ENCODE peak calls at places on chromosomes 6 and 20, in four cellular contexts. I is brain microvascular endothelial cell, U is left lung, C is Caco-2. D is an unnamed sample.

GRCh38 chr6:160226118-160226541 is 32.5 kb downstream of the SLC22A2 start:
- DNase-seq in I (peak; percentile 53), U (no peak), C (no peak), D (no peak)

GRCh38 chr20:61161649-61162210 is 90.3 kb upstream of the CDH4 start:
- DNase-seq in I (no peak), C (no peak), U (no peak), D (no peak)

GRCh38 chr6:156597130-156597529 is 180.0 kb upstream of the ARID1B start:
- DNase-seq in U (no peak), C (no peak), I (no peak), D (no peak)

GRCh38 chr20:50710492-50711063 is 19.2 kb upstream of the RIPOR3 start:
- DNase-seq in I (no peak), C (peak; percentile 62), U (no peak), D (no peak)

GRCh38 chr20:43914697-43915208 is at the start of gene TOX2:
- DNase-seq in I (no peak), C (peak; percentile 43), U (no peak), D (no peak)

GRCh38 chr6:144477396-144477795 is 192.3 kb downstream of the UTRN start:
- DNase-seq in U (no peak), C (no peak), I (no peak), D (no peak)

GRCh38 chr20:49424536-49424935 is 57.9 kb downstream of the KCNB1 start:
- DNase-seq in I (no peak), U (no peak), C (no peak), D (no peak)

GRCh38 chr6:132669690-132670291 is 10.8 kb upstream of the TAAR1 start:
- DNase-seq in U (no peak), I (no peak), C (no peak), D (no peak)

GRCh38 chr20:6395695-6396094 is 272.9 kb upstream of the FERMT1 start:
- DNase-seq in C (no peak), I (peak; percentile 36), U (no peak), D (no peak)

GRCh38 chr6:130424704-130425103 is 58.9 kb downstream of the TMEM200A start:
- DNase-seq in I (no peak), C (no peak), U (no peak), D (no peak)

GRCh38 chr6:75202676-75203131 is 3.1 kb downstream of the COL12A1 start:
- DNase-seq in U (no peak), I (no peak), C (no peak), D (no peak)

GRCh38 chr6:111468329-111469012 is 14.5 kb downstream of the REV3L start:
- DNase-seq in C (no peak), U (no peak), I (peak; percentile 73), D (no peak)

GRCh38 chr6:88808381-88808780 is 155.0 kb downstream of the RNGTT start:
- DNase-seq in C (no peak), U (no peak), I (no peak), D (no peak)

GRCh38 chr6:44074383-44075136 is 52.7 kb downstream of the MRPL14 start:
- DNase-seq in I (peak; percentile 76), U (peak; percentile 90), C (peak; percentile 65), D (peak; percentile 83)

GRCh38 chr6:70312165-70312564 is 9.3 kb upstream of the COL9A1 start:
- DNase-seq in U (no peak), I (peak; percentile 77), C (no peak), D (no peak)

GRCh38 chr20:10551732-10552724 is 116.9 kb downstream of the SLX4IP start:
- DNase-seq in I (no peak), C (no peak), U (no peak), D (peak; percentile 57)

GRCh38 chr6:157891544-157892362 is 68.7 kb downstream of the SNX9 start:
- DNase-seq in I (no peak), U (no peak), C (no peak), D (no peak)

GRCh38 chr6:164039954-164040375 is 625.4 kb downstream of the QKI start:
- DNase-seq in C (no peak), I (no peak), U (peak; percentile 81), D (no peak)

DNA sequence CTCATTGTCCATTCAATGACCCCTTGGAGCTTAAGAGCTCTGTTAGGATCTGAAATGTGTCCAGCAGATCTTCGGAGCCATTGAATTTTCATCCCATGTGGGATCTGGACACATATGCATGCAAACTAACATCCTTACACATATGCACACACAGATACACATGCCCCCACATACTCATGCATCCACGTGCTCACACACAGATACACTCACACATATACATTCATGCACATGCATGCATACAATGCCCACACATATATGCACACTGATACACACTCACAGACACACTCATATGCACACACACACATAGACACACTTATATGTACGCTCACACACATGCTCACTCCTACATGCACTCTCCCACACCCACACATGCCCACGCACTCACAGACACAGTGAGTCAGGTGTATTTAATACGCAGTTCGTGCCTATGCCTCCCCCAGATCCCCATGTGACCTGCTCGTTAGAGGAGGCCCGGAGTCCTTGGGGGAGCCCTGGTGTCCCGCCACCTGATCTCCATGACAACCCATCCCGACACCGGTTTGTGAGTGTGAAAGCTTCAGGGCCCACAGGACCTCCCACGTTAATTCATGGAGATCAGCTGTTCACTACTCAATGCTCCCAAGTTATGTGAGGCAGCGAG is 121.9 kb upstream of the SULF2 start:
- DNase-seq in C (peak; percentile 38), U (no peak), I (no peak), D (no peak)
- H3K4me3 ChIP-seq in C (no peak overlapping the region), U (no peak overlapping the region), I (no peak overlapping the region), D (no peak overlapping the region)

DNA sequence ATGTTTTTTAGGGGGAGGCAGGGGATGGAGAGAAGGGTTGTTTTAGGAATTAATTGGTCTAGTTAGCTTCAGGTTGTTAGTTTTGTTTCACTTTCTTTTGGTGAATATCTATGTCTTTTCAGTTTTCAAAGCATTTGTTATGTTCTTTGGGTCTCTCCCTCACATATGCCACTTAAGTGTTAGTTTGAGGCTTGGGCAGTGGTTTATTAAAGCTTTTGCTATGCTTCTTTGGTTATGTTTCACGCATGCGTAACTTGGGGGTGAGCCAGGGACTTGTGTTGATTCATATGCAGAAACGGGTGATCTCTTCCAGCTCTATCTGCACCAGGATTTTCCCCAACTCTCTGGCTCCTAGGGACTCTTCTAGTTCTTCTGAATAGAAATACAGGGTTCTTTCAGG is 11.4 kb upstream of the MMS22L start:
- DNase-seq in U (no peak), C (no peak), I (peak; percentile 1), D (no peak)
- H3K4me3 ChIP-seq in U (no peak overlapping the region), C (no peak overlapping the region), I (no peak overlapping the region), D (no peak overlapping the region)

GRCh38 chr6:33007831-33008395 is 1.5 kb downstream of the HLA-DOA start:
- DNase-seq in I (no peak), U (no peak), C (no peak), D (no peak)
- H3K4me3 ChIP-seq in I (no peak overlapping the region), U (no peak overlapping the region), C (no peak overlapping the region), D (no peak overlapping the region)

DNA sequence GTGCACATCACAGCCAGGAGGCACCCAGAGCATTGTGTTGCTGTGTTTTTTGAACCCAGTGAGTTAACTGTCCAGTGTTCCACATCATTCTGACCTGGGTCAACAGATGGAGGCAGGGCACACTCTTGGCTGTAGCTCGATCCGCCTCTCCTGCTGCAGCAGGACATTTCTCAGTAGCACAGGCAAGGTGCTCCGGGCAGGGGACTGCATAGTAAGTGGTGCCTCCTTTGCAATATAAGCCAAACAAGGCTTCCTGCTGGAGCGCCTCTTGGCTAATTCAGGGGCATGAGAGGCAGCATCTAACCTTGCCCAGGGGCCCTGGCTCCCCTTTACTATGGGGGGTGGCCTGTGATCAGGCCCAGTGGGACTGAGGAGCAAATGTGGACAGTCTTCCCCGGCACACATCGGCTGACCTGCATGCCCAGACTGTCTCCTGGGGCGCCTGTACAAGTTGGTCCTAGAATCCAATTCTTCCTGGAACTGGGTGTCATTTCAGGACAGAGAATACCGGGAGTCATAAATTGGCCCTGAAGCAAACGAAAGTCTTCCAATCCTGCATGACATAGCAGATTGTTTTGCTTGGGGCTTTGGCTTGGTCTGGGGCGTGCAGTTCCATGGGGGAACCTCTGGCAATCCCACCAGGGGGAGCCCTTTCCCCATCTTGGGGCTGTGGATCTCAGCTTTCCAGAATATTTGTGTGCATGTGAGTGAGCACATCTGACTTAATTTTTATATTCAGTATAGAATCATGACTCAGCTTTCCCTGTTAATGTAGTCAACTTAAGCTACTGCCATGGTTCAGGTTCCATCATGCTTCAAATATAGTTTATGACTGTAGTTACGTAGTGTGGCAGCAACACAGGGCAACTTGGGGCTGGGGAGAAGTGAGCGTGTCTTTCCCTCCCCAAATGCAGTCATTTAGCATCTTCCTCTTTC is 56.0 kb upstream of the DDR1 start:
- DNase-seq in U (peak; percentile 86), C (peak; percentile 83), I (peak; percentile 88), D (peak; percentile 88)
- H3K4me3 ChIP-seq in U (peak overlapping the region; percentile 4), C (no peak overlapping the region), I (no peak overlapping the region), D (no peak overlapping the region)

GRCh38 chr6:42724825-42725224 is 2.4 kb upstream of the PRPH2 start:
- DNase-seq in I (no peak), C (no peak), U (no peak), D (no peak)

GRCh38 chr6:42727627-42728026 is 5.2 kb upstream of the PRPH2 start:
- DNase-seq in U (no peak), I (no peak), C (no peak), D (peak; percentile 70)

GRCh38 chr6:42726485-42727083 is 4.2 kb upstream of the PRPH2 start:
- DNase-seq in C (peak; percentile 71), I (peak; percentile 77), U (peak; percentile 58), D (peak; percentile 89)

GRCh38 chr6:42726026-42726425 is 3.6 kb upstream of the PRPH2 start:
- DNase-seq in U (no peak), C (no peak), I (no peak), D (no peak)

GRCh38 chr6:42727084-42727601 is 4.7 kb upstream of the PRPH2 start:
- DNase-seq in U (peak; percentile 82), I (no peak), C (no peak), D (peak; percentile 78)
- H3K4me3 ChIP-seq in U (peak overlapping the region; percentile 52), I (peak overlapping the region; percentile 57), C (peak overlapping the region; percentile 30), D (peak overlapping the region; percentile 60)

D was measured in WERI-Rb-1.